ENCODE peak calls at places on chromosomes 3 and 15, in nine cellular contexts. O, I, L, Y, Z, C, B, R and N are unnamed samples.

GRCh38 chr3:170903123-170903522 is 5.3 kb downstream of the EIF5A2 start:
- DNase-seq in C (no peak), R (no peak), Y (no peak), O (no peak), B (no peak), I (no peak), Z (no peak), L (no peak), N (no peak)

GRCh38 chr3:24305795-24306467 is 188.7 kb downstream of the THRB start:
- DNase-seq in O (no peak), L (no peak), B (no peak), I (no peak), R (no peak), Z (no peak), Y (no peak), C (no peak), N (no peak)

GRCh38 chr3:26712211-26713026 is 89.8 kb downstream of the LRRC3B start:
- DNase-seq in B (peak; percentile 18), R (no peak), C (no peak), O (peak; percentile 40), L (no peak), I (no peak), Z (no peak), Y (no peak), N (no peak)

GRCh38 chr3:127157181-127157828 is 35.6 kb upstream of the PRR23E start:
- DNase-seq in I (peak; percentile 62), Z (no peak), R (no peak), B (no peak), C (no peak), Y (no peak), O (no peak), L (no peak), N (no peak)

GRCh38 chr3:43106293-43106628 is 382 bp upstream of the POMGNT2 start:
- DNase-seq in C (no peak), Z (no peak), R (no peak), O (no peak), I (no peak), L (no peak), B (no peak), Y (no peak), N (no peak)

GRCh38 chr15:92018535-92019239 is 165.2 kb downstream of the SLCO3A1 start:
- DNase-seq in L (no peak), B (no peak), C (no peak), Y (no peak), O (no peak), I (no peak), Z (no peak), R (no peak), N (no peak)

GRCh38 chr15:58440922-58441321 is 9.1 kb downstream of the LIPC start:
- DNase-seq in L (no peak), B (no peak), O (no peak), R (no peak), Z (no peak), Y (no peak), I (no peak), C (no peak), N (no peak)

GRCh38 chr3:185400340-185400667 is 37.4 kb downstream of the MAP3K13 start:
- DNase-seq in I (no peak), Y (no peak), O (no peak), Z (no peak), L (no peak), R (no peak), C (no peak), B (no peak), N (no peak)

GRCh38 chr3:24389108-24390090 is 105.3 kb downstream of the THRB start:
- DNase-seq in L (no peak), C (no peak), Z (no peak), R (no peak), Y (no peak), B (no peak), O (no peak), I (no peak), N (no peak)

GRCh38 chr15:33831646-33832045 is 136.7 kb upstream of the CHRM5 start:
- DNase-seq in I (no peak), R (no peak), Z (no peak), Y (no peak), C (no peak), O (no peak), L (no peak), B (no peak), N (no peak)

GRCh38 chr3:71345429-71346027 is 238.0 kb downstream of the FOXP1 start:
- DNase-seq in L (no peak), C (no peak), B (no peak), I (no peak), Y (peak; percentile 21), Z (no peak), O (no peak), R (no peak), N (no peak)

GRCh38 chr3:15542641-15543040 is 21.1 kb upstream of the COLQ start:
- DNase-seq in B (no peak), O (no peak), R (no peak), Y (no peak), L (no peak), Z (no peak), I (no peak), C (no peak), N (no peak)

GRCh38 chr3:185796431-185797107 is 28.3 kb downstream of the IGF2BP2 start:
- DNase-seq in Y (no peak), O (no peak), Z (no peak), I (no peak), C (no peak), B (peak; percentile 62), R (no peak), L (no peak), N (no peak)

GRCh38 chr3:123027292-123028232 is at the start of gene SEMA5B:
- DNase-seq in Z (no peak), I (peak; percentile 81), R (peak; percentile 40), L (no peak), Y (no peak), B (peak; percentile 18), O (peak; percentile 66), C (peak; percentile 33), N (peak; percentile 70)

GRCh38 chr3:4399476-4399875 is 67.6 kb downstream of the SUMF1 start:
- DNase-seq in Z (no peak), I (no peak), L (no peak), O (no peak), R (no peak), C (no peak), Y (no peak), B (no peak), N (no peak)

GRCh38 chr3:24375947-24376384 is 118.7 kb downstream of the THRB start:
- DNase-seq in C (no peak), I (no peak), R (no peak), B (no peak), Z (no peak), L (no peak), Y (no peak), O (no peak), N (no peak)

GRCh38 chr15:98150084-98150483 is 189.6 kb downstream of the ARRDC4 start:
- DNase-seq in O (no peak), Z (no peak), Y (no peak), B (no peak), L (no peak), R (no peak), C (no peak), I (no peak), N (no peak)

GRCh38 chr15:98154863-98155262 is 194.4 kb downstream of the ARRDC4 start:
- DNase-seq in O (no peak), R (no peak), L (no peak), Z (no peak), C (no peak), Y (peak; percentile 28), B (peak; percentile 27), I (no peak), N (peak; percentile 95)

GRCh38 chr3:37442397-37442796 is 268.0 kb upstream of the LRRFIP2 start:
- DNase-seq in B (no peak), R (no peak), L (no peak), Z (no peak), O (no peak), I (peak; percentile 58), C (no peak), Y (no peak), N (no peak)

GRCh38 chr3:58336135-58336882 is 3.6 kb downstream of the PXK start:
- DNase-seq in R (no peak), B (peak; percentile 87), I (no peak), L (no peak), C (no peak), Y (peak; percentile 69), Z (no peak), O (no peak), N (no peak)

GRCh38 chr15:41429003-41429890 is 12.4 kb downstream of the RTF1 start:
- DNase-seq in B (peak; percentile 39), L (no peak), O (peak; percentile 60), Y (no peak), I (no peak), C (no peak), R (no peak), Z (no peak), N (no peak)

GRCh38 chr3:15754047-15754446 is 43.7 kb downstream of the ANKRD28 start:
- DNase-seq in R (no peak), C (no peak), Y (no peak), L (no peak), B (no peak), Z (no peak), O (no peak), I (no peak), N (no peak)

GRCh38 chr3:151203053-151203420 is at the start of gene GPR171:
- DNase-seq in C (no peak), B (no peak), L (peak; percentile 49), Z (peak; percentile 28), O (peak; percentile 38), Y (no peak), R (no peak), I (no peak), N (no peak)

GRCh38 chr3:94360982-94361381 is 298.1 kb downstream of the NSUN3 start:
- DNase-seq in R (peak; percentile 48), O (no peak), I (no peak), Y (no peak), B (no peak), Z (no peak), C (peak; percentile 31), L (no peak), N (no peak)

GRCh38 chr3:31041161-31041978 is 146.9 kb upstream of the GADL1 start:
- DNase-seq in Z (no peak), I (no peak), O (no peak), C (no peak), Y (peak; percentile 20), R (no peak), L (no peak), B (peak; percentile 49), N (peak; percentile 60)

GRCh38 chr3:128503164-128503651 is 10.2 kb upstream of the GATA2 start:
- DNase-seq in Y (no peak), C (no peak), L (no peak), R (no peak), I (no peak), O (no peak), B (no peak), Z (no peak), N (no peak)

GRCh38 chr3:64343692-64344440 is 118.6 kb upstream of the PRICKLE2 start:
- DNase-seq in Y (no peak), O (no peak), C (no peak), R (no peak), L (no peak), I (no peak), B (peak; percentile 95), Z (no peak), N (no peak)

GRCh38 chr3:155853214-155854146 is 747 bp downstream of the SLC33A1 start:
- DNase-seq in Z (peak; percentile 22), Y (no peak), C (peak; percentile 34), I (no peak), B (no peak), R (no peak), L (no peak), O (no peak), N (no peak)

GRCh38 chr3:133866141-133866540 is 29.5 kb downstream of the RAB6B start:
- DNase-seq in B (no peak), L (no peak), C (no peak), O (no peak), Y (no peak), R (no peak), Z (no peak), I (no peak), N (no peak)

GRCh38 chr3:124064050-124064449 is 72.1 kb upstream of the ROPN1 start:
- DNase-seq in O (no peak), I (no peak), Y (no peak), L (no peak), R (no peak), C (no peak), Z (no peak), B (no peak), N (no peak)

GRCh38 chr3:155629006-155629405 is 115.9 kb downstream of the PLCH1 start:
- DNase-seq in L (no peak), Z (no peak), Y (no peak), I (no peak), O (no peak), R (no peak), B (no peak), C (no peak), N (no peak)